ENCODE peak calls at places on chromosomes 12 and 14, in five cellular contexts. One of them, this sample, is unnamed.

GRCh38 chr12:56590237-56590830 is 39.8 kb downstream of the BAZ2A start:
- DNase-seq in K562: peak
- DNase-seq in HCT116: no peak
- DNase-seq in GM12878: no peak
- DNase-seq in HepG2: peak
- DNase-seq in this sample: no peak

GRCh38 chr12:56248711-56249110 is 9.5 kb downstream of the ANKRD52 start:
- DNase-seq in K562: no peak
- DNase-seq in HCT116: no peak
- DNase-seq in GM12878: no peak
- DNase-seq in HepG2: no peak
- DNase-seq in this sample: no peak

GRCh38 chr14:22976620-22977433 is 5.5 kb downstream of the AJUBA start:
- DNase-seq in K562: peak
- DNase-seq in HCT116: no peak
- DNase-seq in GM12878: no peak
- DNase-seq in HepG2: peak
- DNase-seq in this sample: no peak

GRCh38 chr12:6883683-6884082 is 10.6 kb upstream of the SPSB2 start:
- DNase-seq in K562: no peak
- DNase-seq in HCT116: no peak
- DNase-seq in GM12878: no peak
- DNase-seq in HepG2: no peak
- DNase-seq in this sample: no peak

GRCh38 chr12:92640686-92641085 is 62.1 kb upstream of the PLEKHG7 start:
- DNase-seq in K562: no peak
- DNase-seq in HCT116: no peak
- DNase-seq in GM12878: no peak
- DNase-seq in HepG2: no peak
- DNase-seq in this sample: no peak

GRCh38 chr14:100328495-100329163 is 5.5 kb downstream of the SLC25A47 start:
- DNase-seq in K562: no peak
- DNase-seq in HCT116: no peak
- DNase-seq in GM12878: no peak
- DNase-seq in HepG2: no peak
- DNase-seq in this sample: no peak

GRCh38 chr14:105848570-105848969 is 322.2 kb downstream of the TMEM121 start:
- DNase-seq in K562: no peak
- DNase-seq in HCT116: no peak
- DNase-seq in GM12878: no peak
- DNase-seq in HepG2: no peak
- DNase-seq in this sample: no peak

GRCh38 chr12:94553130-94553519 is 93.5 kb upstream of the CEP83 start:
- DNase-seq in K562: no peak
- DNase-seq in HCT116: peak
- DNase-seq in GM12878: no peak
- DNase-seq in HepG2: no peak
- DNase-seq in this sample: no peak

GRCh38 chr14:33457021-33457420 is 493.9 kb downstream of the EGLN3 start:
- DNase-seq in K562: no peak
- DNase-seq in HCT116: no peak
- DNase-seq in GM12878: no peak
- DNase-seq in HepG2: no peak
- DNase-seq in this sample: no peak

GRCh38 chr12:6269986-6270385 is 40.5 kb upstream of the PLEKHG6 start:
- DNase-seq in K562: no peak
- DNase-seq in HCT116: no peak
- DNase-seq in GM12878: no peak
- DNase-seq in HepG2: no peak
- DNase-seq in this sample: no peak

GRCh38 chr14:23114669-23115491 is 4.2 kb downstream of the CEBPE start:
- DNase-seq in K562: no peak
- DNase-seq in HCT116: peak
- DNase-seq in GM12878: no peak
- DNase-seq in HepG2: peak
- DNase-seq in this sample: no peak

GRCh38 chr14:99660006-99660566 is 15.2 kb downstream of the HHIPL1 start:
- DNase-seq in K562: no peak
- DNase-seq in HCT116: no peak
- DNase-seq in GM12878: no peak
- DNase-seq in HepG2: no peak
- DNase-seq in this sample: no peak

GRCh38 chr12:88375960-88376305 is 204.3 kb downstream of the KITLG start:
- DNase-seq in K562: no peak
- DNase-seq in HCT116: no peak
- DNase-seq in GM12878: no peak
- DNase-seq in HepG2: no peak
- DNase-seq in this sample: no peak

GRCh38 chr12:49622501-49623141 is 740 bp upstream of the PRPF40B start:
- DNase-seq in K562: no peak
- DNase-seq in HCT116: no peak
- DNase-seq in GM12878: peak
- DNase-seq in HepG2: no peak
- DNase-seq in this sample: peak

GRCh38 chr14:101478096-101478495 is 83.2 kb upstream of the DIO3 start:
- DNase-seq in K562: no peak
- DNase-seq in HCT116: no peak
- DNase-seq in GM12878: no peak
- DNase-seq in HepG2: no peak
- DNase-seq in this sample: no peak

GRCh38 chr12:95582230-95583058 is 31.2 kb upstream of the USP44 start:
- DNase-seq in K562: no peak
- DNase-seq in HCT116: peak
- DNase-seq in GM12878: no peak
- DNase-seq in HepG2: peak
- DNase-seq in this sample: no peak

GRCh38 chr12:67853204-67853603 is 136.0 kb upstream of the IFNG-AS1 start:
- DNase-seq in K562: no peak
- DNase-seq in HCT116: no peak
- DNase-seq in GM12878: no peak
- DNase-seq in HepG2: no peak
- DNase-seq in this sample: no peak

GRCh38 chr14:77859934-77860570 is 60.1 kb downstream of the ADCK1 start:
- DNase-seq in K562: peak
- DNase-seq in HCT116: no peak
- DNase-seq in GM12878: no peak
- DNase-seq in HepG2: no peak
- DNase-seq in this sample: no peak

GRCh38 chr12:98154850-98155249 is 360.5 kb upstream of the TMPO start:
- DNase-seq in K562: no peak
- DNase-seq in HCT116: peak
- DNase-seq in GM12878: no peak
- DNase-seq in HepG2: peak
- DNase-seq in this sample: peak

GRCh38 chr14:67276131-67276530 is 34.9 kb downstream of the PALS1 start:
- DNase-seq in K562: no peak
- DNase-seq in HCT116: no peak
- DNase-seq in GM12878: no peak
- DNase-seq in HepG2: no peak
- DNase-seq in this sample: no peak

GRCh38 chr12:34303091-34303870 is 281.0 kb downstream of the ALG10 start:
- DNase-seq in K562: no peak
- DNase-seq in HCT116: no peak
- DNase-seq in GM12878: no peak
- DNase-seq in HepG2: no peak
- DNase-seq in this sample: no peak

GRCh38 chr14:50035214-50035613 is 81.2 kb downstream of the VCPKMT start:
- DNase-seq in K562: no peak
- DNase-seq in HCT116: no peak
- DNase-seq in GM12878: no peak
- DNase-seq in HepG2: no peak
- DNase-seq in this sample: no peak

DNA sequence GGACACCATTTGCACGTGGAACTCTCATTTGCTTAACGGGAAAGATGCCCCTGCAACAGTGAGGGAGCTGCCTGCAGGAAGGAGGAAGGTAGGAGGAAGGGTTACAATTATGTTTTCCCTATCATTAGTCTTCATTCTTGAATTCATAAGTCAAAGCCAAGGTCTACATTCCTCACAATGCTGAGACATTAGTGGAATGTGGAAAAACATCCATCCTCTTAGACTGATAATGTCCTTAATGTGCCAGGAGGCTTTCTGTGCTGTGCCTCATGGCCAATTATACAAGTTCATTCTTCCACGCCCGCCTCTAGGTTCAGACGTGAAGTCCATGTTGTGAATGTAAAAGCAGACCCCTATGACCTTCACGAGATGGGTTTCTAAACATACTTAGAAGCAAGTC is 1212.4 kb upstream of the TMEM132C start:
- DNase-seq in K562: no peak
- DNase-seq in HCT116: no peak
- DNase-seq in GM12878: no peak
- DNase-seq in HepG2: no peak
- DNase-seq in this sample: no peak
- TF ChIP-seq ATF3 in K562: no peak
- TF ChIP-seq ATF3 in HCT116: no peak
- TF ChIP-seq ATF3 in GM12878: no peak
- TF ChIP-seq ATF3 in HepG2: no peak
- TF ChIP-seq ATF3 in this sample: no peak

DNA sequence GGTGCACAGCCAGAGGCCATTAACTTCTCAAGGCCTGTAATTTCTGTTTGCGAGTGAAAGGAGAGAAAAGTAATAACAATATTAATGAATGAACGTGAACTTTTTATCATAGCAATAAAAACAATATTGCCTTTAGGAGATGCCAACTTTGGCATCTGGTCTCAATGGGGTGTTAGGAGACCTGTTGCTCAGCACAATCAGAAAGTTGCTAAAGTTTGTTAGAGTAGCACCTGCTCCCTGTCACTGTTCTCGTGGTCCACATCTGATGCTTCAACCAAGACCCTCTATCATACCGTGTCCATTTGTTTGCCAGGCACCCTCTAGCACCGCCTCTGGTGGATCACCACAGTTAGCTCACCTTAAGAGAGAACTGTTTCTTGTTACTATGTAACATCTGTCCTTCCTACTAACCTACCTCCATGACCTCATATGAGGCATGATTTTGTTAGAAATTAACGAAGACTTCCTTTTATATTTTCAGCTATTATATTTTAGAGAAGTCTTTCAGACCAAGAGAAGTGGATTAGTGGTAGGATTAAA is 12.5 kb upstream of the CLEC4E start:
- DNase-seq in K562: no peak
- DNase-seq in HCT116: no peak
- DNase-seq in GM12878: no peak
- DNase-seq in HepG2: no peak
- DNase-seq in this sample: no peak
- TF ChIP-seq POLR2A in K562: no peak
- TF ChIP-seq POLR2A in HCT116: no peak
- TF ChIP-seq POLR2A in GM12878: no peak
- TF ChIP-seq POLR2A in HepG2: no peak
- TF ChIP-seq POLR2A in this sample: no peak

GRCh38 chr14:103483600-103483999 is 39.0 kb downstream of the CKB start:
- DNase-seq in K562: no peak
- DNase-seq in HCT116: no peak
- DNase-seq in GM12878: no peak
- DNase-seq in HepG2: no peak
- DNase-seq in this sample: no peak
- TF ChIP-seq ATF3 in K562: no peak
- TF ChIP-seq ATF3 in HCT116: no peak
- TF ChIP-seq ATF3 in GM12878: no peak
- TF ChIP-seq ATF3 in HepG2: no peak
- TF ChIP-seq ATF3 in this sample: no peak

GRCh38 chr12:119689935-119690500 is 22.1 kb downstream of the PRKAB1 start:
- DNase-seq in K562: no peak
- DNase-seq in HCT116: no peak
- DNase-seq in GM12878: no peak
- DNase-seq in HepG2: no peak
- DNase-seq in this sample: no peak
- TF ChIP-seq POLR2A in K562: no peak
- TF ChIP-seq POLR2A in HCT116: no peak
- TF ChIP-seq POLR2A in GM12878: no peak
- TF ChIP-seq POLR2A in HepG2: no peak
- TF ChIP-seq POLR2A in this sample: no peak

DNA sequence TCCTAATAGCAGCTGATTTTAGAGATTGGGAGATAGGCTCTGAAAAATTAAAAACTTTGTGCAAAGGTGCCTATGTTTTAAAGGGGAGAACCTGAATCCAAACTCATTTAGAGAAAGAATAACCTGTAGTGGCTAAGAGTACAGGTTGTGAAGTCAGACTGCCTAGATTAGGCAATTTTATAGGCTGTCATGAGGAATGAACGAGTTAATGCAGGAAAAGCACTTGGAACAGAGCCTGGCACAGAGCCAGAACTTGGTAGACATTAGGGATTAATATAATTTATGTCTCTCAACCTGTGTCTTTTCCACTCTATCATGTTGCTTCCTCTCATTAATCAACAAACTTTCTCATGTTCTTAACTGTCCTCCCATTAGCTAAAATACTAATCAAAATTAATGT is 98.1 kb downstream of the WIF1 start:
- DNase-seq in K562: no peak
- DNase-seq in HCT116: no peak
- DNase-seq in GM12878: no peak
- DNase-seq in HepG2: no peak
- DNase-seq in this sample: no peak
- TF ChIP-seq ATF3 in K562: no peak
- TF ChIP-seq ATF3 in HCT116: no peak
- TF ChIP-seq ATF3 in GM12878: no peak
- TF ChIP-seq ATF3 in HepG2: no peak
- TF ChIP-seq ATF3 in this sample: no peak

GRCh38 chr12:110124184-110124995 is at the start of gene IFT81:
- DNase-seq in K562: peak
- DNase-seq in HCT116: peak
- DNase-seq in GM12878: no peak
- DNase-seq in HepG2: peak
- DNase-seq in this sample: peak
- TF ChIP-seq POLR2A in K562: peak
- TF ChIP-seq POLR2A in HCT116: peak
- TF ChIP-seq POLR2A in GM12878: peak
- TF ChIP-seq POLR2A in HepG2: no peak
- TF ChIP-seq POLR2A in this sample: no peak

DNA sequence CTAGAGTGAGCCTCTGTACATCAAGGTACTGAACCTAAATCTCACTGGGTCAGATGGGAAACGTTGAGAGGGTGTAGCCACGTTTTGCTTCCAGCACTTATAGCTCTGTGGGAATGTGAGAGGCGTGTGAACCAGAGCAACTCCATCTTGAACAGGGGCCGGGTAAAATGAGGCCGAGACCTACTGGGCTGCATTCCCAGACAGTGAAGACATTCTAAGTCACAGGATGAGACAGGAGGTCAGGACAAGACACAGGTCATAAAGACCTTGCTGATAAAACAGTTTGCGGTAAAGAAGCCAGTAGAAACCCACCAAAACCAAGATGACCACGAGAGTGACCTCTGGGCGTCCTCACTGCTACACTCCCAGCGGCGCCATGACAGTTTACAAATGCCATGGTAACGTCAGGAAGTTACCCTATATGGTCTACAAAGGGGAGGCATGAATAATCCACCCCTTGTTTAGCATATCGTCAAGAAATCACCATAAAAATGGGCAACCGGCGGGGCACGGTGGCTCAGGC is 63.4 kb upstream of the NCOR2 start:
- DNase-seq in K562: no peak
- DNase-seq in HCT116: no peak
- DNase-seq in GM12878: no peak
- DNase-seq in HepG2: no peak
- DNase-seq in this sample: peak
- TF ChIP-seq ATF3 in K562: no peak
- TF ChIP-seq ATF3 in HCT116: no peak
- TF ChIP-seq ATF3 in GM12878: no peak
- TF ChIP-seq ATF3 in HepG2: no peak
- TF ChIP-seq ATF3 in this sample: no peak

This sample was measured in H1.